ENCODE peak calls at places on chromosomes 2 and 18, in five cellular contexts. O is activated gamma-delta T cell treated with anti-CD3 and anti-CD28 coated beads, Interleukin-2, amount 50 U/mL, for 16 hours; X is HFFc6; F is body of pancreas; H is A549. C is an unnamed sample.

GRCh38 chr2:174704061-174704460 is 60.2 kb downstream of the CHRNA1 start:
- DNase-seq in O (no peak), X (no peak), F (no peak), H (no peak), C (no peak)

GRCh38 chr18:10748641-10749040 is 222.8 kb downstream of the NAPG start:
- DNase-seq in O (no peak), X (no peak), F (no peak), H (no peak), C (no peak)

GRCh38 chr2:70258532-70258875 is 567 bp downstream of the PCYOX1 start:
- DNase-seq in O (no peak), X (peak; percentile 10), F (peak; percentile 75), H (peak; percentile 34), C (no peak)

GRCh38 chr2:239820836-239821693 is 204.1 kb downstream of the NDUFA10 start:
- DNase-seq in O (no peak), X (no peak), F (no peak), H (no peak), C (no peak)

GRCh38 chr2:17470855-17471641 is 47.2 kb downstream of the RAD51AP2 start:
- DNase-seq in O (no peak), X (no peak), F (no peak), H (peak; percentile 32), C (peak; percentile 27)

GRCh38 chr18:76545433-76546281 is 50.6 kb upstream of the ZNF516 start:
- DNase-seq in O (no peak), X (no peak), F (no peak), H (no peak), C (no peak)

GRCh38 chr2:134717706-134718094 is 1.1 kb downstream of the TMEM163 start:
- DNase-seq in O (no peak), X (no peak), F (no peak), H (no peak), C (no peak)

GRCh38 chr2:233410191-233410760 is 56.0 kb downstream of the DGKD start:
- DNase-seq in O (no peak), X (no peak), F (peak; percentile 46), H (no peak), C (peak; percentile 46)

GRCh38 chr18:8229786-8230185 is 379.5 kb upstream of the RAB12 start:
- DNase-seq in O (no peak), X (no peak), F (no peak), H (no peak), C (no peak)